ENCODE peak calls at places on chromosomes 7 and 10, in ten cellular contexts. M, R, Z, P, V, T, D, I, H and Y are unnamed samples.

GRCh38 chr10:72953687-72954086 is 919 bp downstream of the PLA2G12B start:
- DNase-seq in M (no peak), R (no peak), Z (no peak), P (no peak), V (no peak), T (peak), D (no peak), I (no peak), H (peak), Y (peak)

GRCh38 chr7:115271332-115272235 is 349.7 kb downstream of the MDFIC start:
- DNase-seq in M (no peak), R (no peak), Z (no peak), P (no peak), V (no peak), T (no peak), D (no peak), I (no peak), H (peak), Y (peak)

GRCh38 chr10:124676416-124677062 is 67.6 kb downstream of the FAM53B start:
- DNase-seq in M (no peak), R (no peak), Z (no peak), P (no peak), V (no peak), T (no peak), D (no peak), I (no peak), H (peak), Y (no peak)

GRCh38 chr10:1522237-1522636 is 215.1 kb downstream of the ADARB2 start:
- DNase-seq in M (no peak), R (no peak), Z (no peak), P (no peak), V (no peak), T (no peak), D (no peak), I (no peak), H (no peak), Y (no peak)

GRCh38 chr10:119403927-119404326 is 138.6 kb downstream of the RGS10 start:
- DNase-seq in M (no peak), R (no peak), Z (no peak), P (no peak), V (no peak), T (no peak), D (no peak), I (no peak), H (no peak), Y (no peak)

GRCh38 chr7:15709978-15710377 is 23.5 kb upstream of the MEOX2 start:
- DNase-seq in M (no peak), R (no peak), Z (no peak), P (no peak), V (no peak), T (no peak), D (no peak), I (no peak), H (no peak), Y (peak)

GRCh38 chr7:29147821-29148220 is 1.5 kb upstream of the CPVL start:
- DNase-seq in M (no peak), R (no peak), Z (no peak), P (no peak), V (no peak), T (no peak), D (no peak), I (no peak), H (no peak), Y (no peak)

GRCh38 chr10:48390005-48390871 is 83.8 kb downstream of the MAPK8 start:
- DNase-seq in M (no peak), R (no peak), Z (no peak), P (no peak), V (no peak), T (no peak), D (no peak), I (no peak), H (no peak), Y (no peak)

GRCh38 chr7:107971100-107971499 is 31.9 kb downstream of the LAMB1 start:
- DNase-seq in M (no peak), R (no peak), Z (no peak), P (no peak), V (no peak), T (no peak), D (no peak), I (no peak), H (no peak), Y (no peak)

GRCh38 chr10:88958721-88959120 is 6.1 kb upstream of the ACTA2 start:
- DNase-seq in M (no peak), R (no peak), Z (no peak), P (no peak), V (no peak), T (no peak), D (no peak), I (no peak), H (no peak), Y (no peak)